ENCODE peak calls at places on chromosomes 11 and 22, in four cellular contexts. T is endothelial cell of umbilical vein, L is heart right ventricle, Y is NCI-H1092 treated with DMSO at 0.1 percent for 48 hours. E is an unnamed sample.

GRCh38 chr11:102546427-102546826 is 15.9 kb upstream of the MMP7 start:
- DNase-seq in L (no peak), Y (no peak), T (no peak), E (no peak)

GRCh38 chr11:289706-290620 is 1.0 kb downstream of the PGGHG start:
- DNase-seq in T (no peak), L (peak; percentile 14), Y (no peak), E (no peak)

GRCh38 chr22:38314992-38315800 is 2.0 kb downstream of the CSNK1E start:
- DNase-seq in Y (peak; percentile 60), L (peak; percentile 41), T (peak; percentile 54), E (peak; percentile 71)

GRCh38 chr11:67353317-67354313 is at the start of gene POLD4:
- DNase-seq in T (peak; percentile 97), Y (peak; percentile 95), L (peak; percentile 99), E (peak; percentile 96)

GRCh38 chr11:111777094-111778046 is 11.2 kb upstream of the PPP2R1B start:
- DNase-seq in T (peak; percentile 75), L (no peak), Y (peak; percentile 76), E (peak; percentile 90)

GRCh38 chr11:131582021-131582531 is 211.7 kb downstream of the NTM start:
- DNase-seq in Y (no peak), L (no peak), T (no peak), E (no peak)

GRCh38 chr11:63567044-63567840 is 4.1 kb upstream of the PLAAT2 start:
- DNase-seq in Y (peak; percentile 33), T (peak; percentile 41), L (no peak), E (no peak)

GRCh38 chr11:99015634-99016454 is 4.9 kb upstream of the CNTN5 start:
- DNase-seq in L (no peak), Y (peak; percentile 76), T (peak; percentile 38), E (peak; percentile 35)

GRCh38 chr11:35688023-35688422 is 25.4 kb downstream of the TRIM44 start:
- DNase-seq in Y (no peak), L (no peak), T (peak; percentile 48), E (no peak)

GRCh38 chr11:112343368-112344039 is 82.8 kb upstream of the PLET1 start:
- DNase-seq in T (peak; percentile 55), Y (peak; percentile 28), L (no peak), E (peak; percentile 95)

GRCh38 chr22:47020157-47020556 is 257.7 kb downstream of the TBC1D22A start:
- DNase-seq in Y (no peak), L (no peak), T (no peak), E (no peak)

GRCh38 chr22:35307892-35308291 is 8.2 kb downstream of the TOM1 start:
- DNase-seq in L (no peak), Y (no peak), T (peak; percentile 46), E (no peak)

GRCh38 chr11:109026891-109027489 is 362.1 kb downstream of the DDX10 start:
- DNase-seq in Y (no peak), L (no peak), T (no peak), E (no peak)

GRCh38 chr11:134504146-134504905 is 92.3 kb upstream of the B3GAT1 start:
- DNase-seq in Y (no peak), T (peak; percentile 20), L (no peak), E (no peak)

GRCh38 chr22:20811171-20811570 is 37.3 kb downstream of the SERPIND1 start:
- DNase-seq in Y (no peak), T (no peak), L (no peak), E (no peak)

E was measured in G401.